ENCODE peak calls at places on chromosomes 13 and 19, in seven cellular contexts. K, I, S, A, Z, J and X are unnamed samples.

GRCh38 chr13:21463424-21463823 is 4.3 kb upstream of the ZDHHC20 start:
- DNase-seq in K (no peak), I (no peak), S (no peak), A (no peak), Z (no peak), J (no peak), X (no peak)

GRCh38 chr13:75587679-75588078 is 38.1 kb downstream of the UCHL3 start:
- DNase-seq in K (no peak), I (no peak), S (no peak), A (no peak), Z (no peak), J (no peak), X (no peak)

GRCh38 chr19:405138-405965 is 3.6 kb downstream of the C2CD4C start:
- DNase-seq in K (peak; percentile 60), I (no peak), S (no peak), A (peak; percentile 67), Z (peak; percentile 51), J (no peak), X (no peak)

GRCh38 chr13:110337287-110337686 is 30.2 kb downstream of the COL4A2 start:
- DNase-seq in K (peak; percentile 39), I (no peak), S (no peak), A (no peak), Z (peak; percentile 77), J (no peak), X (no peak)

GRCh38 chr19:56877069-56877715 is 36.7 kb upstream of the PEG3 start:
- DNase-seq in K (no peak), I (no peak), S (no peak), A (no peak), Z (no peak), J (no peak), X (no peak)

GRCh38 chr13:27667946-27668345 is 46.3 kb downstream of the POLR1D start:
- DNase-seq in K (no peak), I (no peak), S (peak; percentile 49), A (no peak), Z (no peak), J (no peak), X (no peak)

GRCh38 chr13:62432906-62433305 is 1017.3 kb upstream of the PCDH20 start:
- DNase-seq in K (no peak), I (no peak), S (no peak), A (no peak), Z (no peak), J (no peak), X (no peak)

GRCh38 chr13:51590966-51591627 is 6.8 kb downstream of the WDFY2 start:
- DNase-seq in K (no peak), I (no peak), S (peak; percentile 26), A (no peak), Z (no peak), J (no peak), X (no peak)

GRCh38 chr19:49812997-49813861 is at the start of gene FUZ:
- DNase-seq in K (peak; percentile 97), I (peak; percentile 94), S (peak; percentile 98), A (peak; percentile 97), Z (peak; percentile 98), J (peak; percentile 98), X (peak; percentile 97)

GRCh38 chr19:54096642-54097106 is 3.9 kb downstream of the OSCAR start:
- DNase-seq in K (no peak), I (no peak), S (no peak), A (peak; percentile 80), Z (no peak), J (no peak), X (no peak)

GRCh38 chr19:44608391-44608821 is 5.0 kb upstream of the IGSF23 start:
- DNase-seq in K (no peak), I (no peak), S (no peak), A (no peak), Z (no peak), J (no peak), X (peak; percentile 16)

GRCh38 chr13:112374271-112374670 is 1.9 kb upstream of the SPACA7 start:
- DNase-seq in K (no peak), I (no peak), S (no peak), A (no peak), Z (no peak), J (no peak), X (no peak)

GRCh38 chr13:30017880-30018279 is 167.5 kb upstream of the UBL3 start:
- DNase-seq in K (no peak), I (no peak), S (no peak), A (no peak), Z (no peak), J (no peak), X (no peak)

GRCh38 chr19:33052352-33052972 is 12.2 kb downstream of the RHPN2 start:
- DNase-seq in K (no peak), I (no peak), S (no peak), A (no peak), Z (no peak), J (no peak), X (no peak)

GRCh38 chr19:46069841-46070341 is 29.1 kb upstream of the IGFL4 start:
- DNase-seq in K (no peak), I (no peak), S (no peak), A (no peak), Z (no peak), J (no peak), X (no peak)

DNA sequence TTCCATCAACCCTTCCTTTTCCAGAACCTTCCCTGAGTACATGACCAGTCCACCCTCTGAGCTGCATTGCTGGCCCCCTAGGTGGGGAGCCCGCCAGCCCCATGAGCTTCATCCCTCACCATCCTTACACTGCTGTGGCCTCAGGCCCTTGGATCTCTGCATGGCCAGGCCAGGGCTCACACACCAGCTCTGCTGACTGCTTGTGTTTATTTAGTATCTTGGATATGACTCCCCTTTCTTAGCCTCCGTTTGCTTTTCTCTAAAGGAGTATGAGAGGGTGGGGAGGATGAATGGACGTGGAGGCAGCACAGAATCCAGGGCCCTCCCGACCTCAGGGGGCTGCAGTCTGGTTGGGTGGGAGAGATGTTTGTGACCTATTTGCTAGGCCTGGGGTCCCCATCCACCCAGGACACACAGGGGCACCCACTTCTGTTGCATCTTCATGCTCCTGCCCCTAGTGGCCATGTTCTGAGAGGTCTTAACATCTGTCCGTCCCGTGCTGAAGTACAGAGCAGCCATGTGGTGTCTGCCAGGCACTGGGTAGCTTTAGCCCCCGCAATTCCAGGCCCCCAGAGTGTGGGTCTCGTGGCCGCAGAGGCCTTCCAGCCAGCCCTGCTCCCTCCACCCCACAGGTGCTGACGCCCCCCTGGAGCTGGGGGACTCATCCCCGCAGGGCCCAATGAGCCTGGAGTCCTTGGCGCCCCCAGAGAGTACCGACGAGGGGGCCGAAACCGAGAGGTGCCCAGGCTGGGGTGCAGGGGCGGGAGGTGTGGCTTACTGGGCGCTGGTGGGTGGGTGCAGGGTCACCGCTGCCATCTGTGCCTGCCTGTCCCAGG is 13.0 kb downstream of the ARHGEF1 start:
- DNase-seq in K (no peak), I (no peak), S (no peak), A (no peak), Z (no peak), J (no peak), X (no peak)
- TF ChIP-seq CTCF in K (no peak), I (no peak), S (no peak), A (no peak), Z (no peak), J (no peak), X (no peak)

DNA sequence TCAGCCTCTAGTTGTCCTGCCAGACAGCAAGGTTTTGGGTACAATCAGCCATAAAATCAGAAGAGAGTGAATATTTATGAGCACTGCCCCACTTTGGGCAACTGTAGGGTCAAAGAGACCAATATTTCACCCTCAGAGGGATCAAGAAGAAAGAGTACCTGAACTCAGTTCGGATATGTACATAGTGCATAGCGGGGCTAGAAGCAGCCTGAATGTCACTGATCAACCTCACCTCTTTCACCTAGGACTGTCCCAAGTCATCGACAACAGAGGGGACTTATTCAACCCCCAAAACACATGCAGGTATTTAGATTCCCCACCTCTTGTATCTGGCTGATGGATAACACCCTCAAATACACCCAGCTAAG is 446.9 kb downstream of the COG6 start:
- DNase-seq in K (no peak), I (no peak), S (no peak), A (no peak), Z (no peak), J (no peak), X (no peak)
- H3K27ac ChIP-seq in K (no peak overlapping the region), I (no peak overlapping the region), S (no peak overlapping the region), A (no peak overlapping the region), Z (no peak overlapping the region), J (no peak overlapping the region), X (no peak overlapping the region)

GRCh38 chr19:23260956-23261355 is 10.8 kb upstream of the ZNF724 start:
- DNase-seq in K (no peak), I (no peak), S (no peak), A (no peak), Z (no peak), J (no peak), X (no peak)

GRCh38 chr19:23261496-23262020 is 11.4 kb upstream of the ZNF724 start:
- DNase-seq in K (no peak), I (no peak), S (no peak), A (no peak), Z (no peak), J (no peak), X (no peak)

GRCh38 chr19:23262892-23263291 is 12.7 kb upstream of the ZNF724 start:
- DNase-seq in K (no peak), I (no peak), S (no peak), A (no peak), Z (no peak), J (no peak), X (no peak)

GRCh38 chr19:23263396-23263795 is 13.2 kb upstream of the ZNF724 start:
- DNase-seq in K (no peak), I (no peak), S (no peak), A (no peak), Z (no peak), J (no peak), X (no peak)

DNA sequence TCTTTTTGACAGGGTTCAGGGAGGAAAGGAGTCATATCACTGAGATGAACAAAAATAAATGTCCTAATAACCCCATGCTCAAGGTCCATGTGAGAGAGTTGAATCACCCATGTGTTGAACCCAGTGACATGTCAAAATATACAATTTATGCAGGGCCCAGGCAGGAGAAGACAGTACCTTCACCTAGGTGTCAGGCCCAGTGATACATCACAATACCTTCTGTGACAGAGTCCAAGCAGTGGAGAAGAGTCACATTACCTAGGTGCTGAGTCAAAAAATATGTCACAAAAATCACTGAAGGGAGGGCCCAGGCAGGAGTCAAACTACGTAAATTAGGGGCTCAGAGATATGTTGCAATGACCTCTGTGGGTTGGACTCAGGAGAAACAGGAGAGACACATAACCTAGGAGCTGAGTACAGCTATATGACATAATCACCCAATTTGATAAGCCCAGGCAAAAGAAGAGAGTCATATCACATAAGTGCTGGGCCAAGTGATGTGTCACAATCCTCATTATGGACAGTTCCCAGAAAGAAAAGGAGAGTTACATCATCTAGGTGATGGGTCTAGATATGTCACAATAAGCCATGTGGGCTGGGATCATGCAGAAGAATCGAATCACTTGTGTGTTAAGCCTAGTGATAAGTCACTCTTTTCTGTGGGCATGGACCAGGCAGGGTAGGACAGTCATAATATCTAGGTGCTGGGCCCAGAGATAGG is 13.8 kb upstream of the ZNF724 start:
- DNase-seq in K (no peak), I (no peak), S (no peak), A (no peak), Z (no peak), J (no peak), X (no peak)
- TF ChIP-seq CTCF in K (no peak), I (no peak), S (no peak), A (no peak), Z (no peak), J (no peak), X (no peak)

DNA sequence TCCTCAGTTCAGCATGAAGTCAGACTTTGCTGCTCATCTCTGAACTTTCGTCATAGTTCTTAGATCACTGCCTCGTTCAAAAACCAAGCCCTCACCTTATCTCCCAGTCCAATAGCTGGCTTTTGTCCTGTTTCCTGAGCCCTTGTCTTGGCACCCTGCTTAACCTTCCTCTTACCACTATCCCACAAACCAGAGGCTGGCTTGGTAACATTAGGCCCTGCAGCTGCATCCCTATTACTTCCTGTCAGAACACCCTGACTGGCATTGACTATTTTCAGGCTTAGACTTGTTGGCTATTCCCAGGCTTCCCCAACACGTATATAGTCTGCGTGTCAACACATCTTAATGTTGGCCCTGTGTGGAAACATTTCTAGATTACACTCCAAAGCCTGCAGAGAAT is 172.4 kb downstream of the VWA8 start:
- DNase-seq in K (no peak), I (no peak), S (no peak), A (no peak), Z (no peak), J (no peak), X (no peak)
- H3K27ac ChIP-seq in K (no peak overlapping the region), I (peak overlapping the region; percentile 45), S (no peak overlapping the region), A (no peak overlapping the region), Z (no peak overlapping the region), J (no peak overlapping the region), X (no peak overlapping the region)